ENCODE peak calls at places on chromosomes 2 and 18, in four cellular contexts. M, F, I and K are unnamed samples.

GRCh38 chr2:168639501-168639900 is 162.9 kb upstream of the NOSTRIN start:
- DNase-seq in M (peak; percentile 85), F (no peak), I (no peak), K (no peak)

GRCh38 chr2:177314194-177314593 is 49.7 kb upstream of the NFE2L2 start:
- DNase-seq in M (no peak), F (peak; percentile 52), I (no peak), K (no peak)

GRCh38 chr2:233846387-233847247 is 7.7 kb downstream of the HJURP start:
- DNase-seq in M (no peak), F (no peak), I (no peak), K (no peak)

GRCh38 chr18:50143295-50143694 is 51.7 kb downstream of the MYO5B start:
- DNase-seq in M (no peak), F (peak; percentile 3), I (no peak), K (no peak)

GRCh38 chr2:108922141-108922915 is 66.7 kb downstream of the EDAR start:
- DNase-seq in M (peak; percentile 45), F (peak; percentile 80), I (no peak), K (no peak)

GRCh38 chr2:7356909-7357584 is 439.8 kb downstream of the RNF144A start:
- DNase-seq in M (peak; percentile 86), F (no peak), I (no peak), K (no peak)

GRCh38 chr2:233329489-233330135 is 22.0 kb downstream of the SAG start:
- DNase-seq in M (no peak), F (no peak), I (no peak), K (no peak)

GRCh38 chr2:226308981-226309380 is 490.6 kb downstream of the IRS1 start:
- DNase-seq in M (no peak), F (no peak), I (no peak), K (no peak)

GRCh38 chr2:233501198-233502076 is 65.1 kb downstream of the USP40 start:
- DNase-seq in M (no peak), F (peak; percentile 73), I (no peak), K (no peak)

GRCh38 chr18:52499646-52500045 is 159.6 kb downstream of the DCC start:
- DNase-seq in M (no peak), F (peak; percentile 66), I (no peak), K (no peak)

GRCh38 chr2:168697668-168698121 is 104.7 kb upstream of the NOSTRIN start:
- DNase-seq in M (no peak), F (peak; percentile 41), I (no peak), K (no peak)

GRCh38 chr2:145811467-145812162 is 1291.7 kb upstream of the ZEB2 start:
- DNase-seq in M (no peak), F (no peak), I (no peak), K (no peak)

GRCh38 chr2:127193164-127193947 is 26.7 kb downstream of the CYP27C1 start:
- DNase-seq in M (peak; percentile 79), F (no peak), I (no peak), K (no peak)

GRCh38 chr2:207258191-207258991 is 92.6 kb upstream of the KLF7 start:
- DNase-seq in M (peak; percentile 84), F (peak; percentile 96), I (peak; percentile 48), K (no peak)

DNA sequence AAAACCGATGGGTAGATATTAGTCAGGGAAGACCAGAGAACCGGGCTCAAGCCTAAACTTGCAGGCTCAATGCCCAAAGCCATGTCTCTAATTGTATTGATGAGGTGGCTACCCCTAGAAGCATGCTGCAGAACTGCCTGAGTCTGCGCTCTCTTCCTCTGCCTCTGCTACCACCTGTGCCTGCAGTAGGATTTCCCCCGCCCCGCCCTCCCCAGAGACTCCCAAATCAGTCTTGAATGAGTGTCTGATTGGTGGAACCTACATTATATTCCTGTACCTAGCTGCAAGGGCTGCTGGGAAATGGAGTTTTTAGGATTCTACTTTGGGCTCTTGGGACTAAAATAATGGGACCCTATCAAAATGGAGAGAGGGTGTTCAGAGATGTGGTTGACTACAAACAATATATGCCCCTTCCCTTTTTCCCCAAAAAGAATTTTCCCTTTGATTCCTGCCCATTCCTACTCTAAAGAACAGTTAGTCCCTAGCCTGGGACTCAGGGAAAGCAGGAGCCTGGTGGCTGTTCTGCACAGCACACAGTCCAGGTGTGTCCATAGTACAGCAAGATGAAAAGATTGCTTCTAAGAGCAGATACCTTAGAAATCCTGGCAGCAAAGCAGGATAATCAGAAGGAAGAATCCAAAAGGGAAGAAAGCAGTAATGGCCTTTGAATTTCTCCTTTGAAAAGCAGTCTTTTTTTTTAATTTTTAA is 12.5 kb downstream of the GRP start:
- DNase-seq in M (no peak), F (no peak), I (no peak), K (no peak)
- H3K27ac ChIP-seq in M (no peak overlapping the region), F (no peak overlapping the region), I (no peak overlapping the region), K (no peak overlapping the region)

GRCh38 chr18:7370375-7370774 is 139.5 kb downstream of the LRRC30 start:
- DNase-seq in M (peak; percentile 68), F (no peak), I (no peak), K (no peak)
- H3K27ac ChIP-seq in M (peak overlapping the region; percentile 76), F (no peak overlapping the region), I (peak overlapping the region; percentile 80), K (peak overlapping the region; percentile 66)

DNA sequence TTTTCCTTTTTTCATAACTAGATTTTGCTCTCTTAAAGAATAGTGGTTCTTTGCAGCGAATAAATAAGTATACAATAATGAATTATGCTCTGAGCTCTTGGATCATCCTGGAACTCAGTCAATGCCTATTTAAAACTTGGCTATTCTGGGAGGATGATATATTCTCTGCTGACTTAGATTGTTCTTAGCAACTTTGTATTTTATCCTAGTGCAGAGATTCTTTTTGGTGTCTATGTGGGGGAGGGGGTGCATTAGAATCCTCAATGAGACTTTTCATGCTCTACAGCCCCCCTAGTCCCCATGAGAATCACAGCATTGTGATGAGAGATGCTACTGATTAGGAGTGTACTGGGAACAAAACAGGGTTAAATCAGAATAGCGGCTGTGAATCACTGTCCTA is 8.8 kb upstream of the FAM98A start:
- DNase-seq in M (no peak), F (no peak), I (no peak), K (no peak)
- H3K27ac ChIP-seq in M (no peak overlapping the region), F (no peak overlapping the region), I (no peak overlapping the region), K (no peak overlapping the region)

DNA sequence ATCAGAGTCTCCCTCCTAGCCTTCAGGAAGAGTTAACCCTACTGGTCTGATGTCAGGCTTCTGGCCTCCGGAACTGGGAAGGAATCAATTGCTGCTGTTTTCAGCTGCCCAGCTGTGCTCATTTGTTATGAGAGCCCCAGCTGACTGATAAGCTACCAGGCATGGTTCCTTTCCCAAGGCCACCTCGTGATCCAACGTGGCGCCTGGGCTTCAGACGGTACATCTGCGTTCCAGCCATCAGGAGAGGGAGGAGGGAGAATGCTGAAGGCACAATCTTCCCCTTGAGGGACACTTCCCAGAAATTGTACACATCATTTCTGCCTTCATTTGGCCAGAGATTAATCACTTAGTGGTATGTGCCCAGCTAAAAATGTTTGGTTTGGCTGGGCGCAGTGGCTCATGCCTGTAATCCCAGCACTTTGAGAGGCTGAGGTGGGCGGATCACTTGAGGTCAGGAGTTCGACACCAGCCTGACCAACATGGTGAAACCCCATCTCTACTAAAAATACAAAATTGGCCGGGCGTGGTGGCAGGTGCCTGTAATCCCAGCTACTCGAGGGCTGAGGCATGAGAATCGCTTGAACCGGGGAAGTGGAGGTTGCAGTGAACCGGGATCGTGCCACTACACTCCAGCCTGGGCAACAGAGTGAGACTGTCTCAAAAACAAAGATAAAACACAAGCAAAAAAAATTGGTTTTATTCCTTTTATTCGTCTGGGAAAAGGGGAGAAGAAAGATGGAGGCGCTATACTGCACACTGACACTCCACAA is 10.5 kb upstream of the ARMC9 start:
- DNase-seq in M (peak; percentile 75), F (no peak), I (no peak), K (no peak)
- H3K27ac ChIP-seq in M (no peak overlapping the region), F (no peak overlapping the region), I (no peak overlapping the region), K (no peak overlapping the region)

DNA sequence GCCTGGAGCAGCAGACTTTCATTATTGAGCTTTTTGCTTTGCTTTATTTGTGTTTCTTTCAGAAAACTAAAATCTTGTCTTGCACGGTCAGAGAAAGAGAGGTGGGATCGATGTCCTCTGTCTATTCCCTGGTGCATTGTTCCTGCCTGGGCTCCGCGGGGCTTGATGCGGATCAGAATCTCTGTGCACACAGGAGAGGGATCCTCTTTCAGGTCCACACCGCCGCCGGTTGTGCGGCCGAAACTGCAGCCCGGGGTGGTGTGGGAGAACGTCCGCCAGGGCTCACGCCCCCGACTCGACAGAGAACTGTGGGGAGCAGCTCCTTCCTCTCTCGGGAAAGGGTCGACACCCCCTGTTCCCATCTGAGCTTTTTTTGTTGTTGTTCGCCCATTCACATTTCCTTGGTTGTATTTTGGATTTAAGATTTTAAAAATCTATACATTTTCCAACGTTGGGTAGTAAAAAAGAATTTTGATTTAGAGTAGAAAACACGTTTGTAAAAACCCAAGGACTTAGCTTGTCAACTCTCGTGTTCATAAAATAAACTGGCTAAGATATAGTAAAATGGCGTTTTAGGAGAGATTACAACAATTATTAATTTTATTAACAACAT is 23.6 kb upstream of the ZNF516 start:
- DNase-seq in M (peak; percentile 87), F (no peak), I (peak; percentile 59), K (no peak)
- H3K27ac ChIP-seq in M (no peak overlapping the region), F (no peak overlapping the region), I (no peak overlapping the region), K (no peak overlapping the region)